ENCODE peak calls at places on chromosome 14, in six cellular contexts. Z is mucosa of descending colon, F is stomach, L is fibroblast of mammary gland, R is mesendoderm, Q is neuronal stem cell. I is an unnamed sample.

GRCh38 chr14:63193236-63193635 is 11.0 kb upstream of the RHOJ start:
- DNase-seq in Q (no peak), R (no peak), L (peak; percentile 34), F (no peak), Z (no peak), I (no peak)

GRCh38 chr14:21267886-21268611 is 1.2 kb downstream of the HNRNPC start:
- DNase-seq in F (no peak), R (no peak), L (no peak), Q (no peak), Z (no peak), I (no peak)

GRCh38 chr14:58270628-58271027 is 26.0 kb downstream of the PSMA3 start:
- DNase-seq in L (peak; percentile 31), Q (no peak), R (no peak), F (no peak), Z (no peak), I (no peak)

GRCh38 chr14:77130386-77130785 is 11.2 kb downstream of the ZDHHC22 start:
- DNase-seq in L (no peak), Q (no peak), F (no peak), Z (no peak), R (no peak), I (no peak)

GRCh38 chr14:24271134-24271833 is at the start of gene RABGGTA:
- DNase-seq in Z (peak; percentile 94), R (peak; percentile 95), Q (peak; percentile 90), F (peak; percentile 90), L (peak; percentile 82), I (peak; percentile 99)

GRCh38 chr14:78697341-78697740 is 527.2 kb downstream of the NRXN3 start:
- DNase-seq in L (peak; percentile 49), Z (no peak), R (peak; percentile 48), Q (no peak), F (no peak), I (peak; percentile 12)

GRCh38 chr14:53711205-53711604 is 245.4 kb downstream of the BMP4 start:
- DNase-seq in L (no peak), F (no peak), Q (no peak), Z (no peak), R (no peak), I (no peak)

GRCh38 chr14:91310620-91311283 is 66.2 kb upstream of the GPR68 start:
- DNase-seq in F (no peak), Z (no peak), L (no peak), R (no peak), Q (no peak), I (no peak)

GRCh38 chr14:67268456-67269115 is 27.4 kb downstream of the PALS1 start:
- DNase-seq in Q (peak; percentile 68), R (peak; percentile 94), Z (no peak), L (peak; percentile 10), F (no peak), I (peak; percentile 23)

GRCh38 chr14:75711134-75711795 is 50.2 kb downstream of the TTLL5 start:
- DNase-seq in F (peak; percentile 40), R (peak; percentile 79), L (peak; percentile 67), Q (peak; percentile 33), Z (no peak), I (peak; percentile 5)
- H3K4me3 ChIP-seq in F (no peak overlapping the region), R (no peak overlapping the region), L (no peak overlapping the region), Q (no peak overlapping the region), Z (no peak overlapping the region), I (no peak overlapping the region)

DNA sequence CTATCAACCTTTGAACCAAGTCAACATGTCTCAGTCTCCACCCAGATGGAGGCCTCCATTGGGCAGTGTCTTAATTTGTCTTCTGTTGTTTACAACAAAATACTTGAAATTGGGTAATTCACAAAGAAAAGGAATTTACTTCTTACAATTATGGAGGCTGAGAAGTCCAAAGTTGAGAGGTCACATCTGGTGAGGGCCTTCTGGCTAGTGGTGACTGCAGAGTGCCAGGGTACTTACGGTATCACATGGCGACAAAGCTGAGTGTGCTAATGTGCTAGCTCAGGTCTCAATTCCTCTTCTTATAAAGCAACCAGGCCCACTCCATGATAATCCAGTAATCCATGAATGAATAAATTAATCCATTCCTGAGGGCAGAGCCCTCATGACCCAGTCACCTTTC is 4.7 kb downstream of the NID2 start:
- DNase-seq in Q (no peak), Z (no peak), L (no peak), R (no peak), F (no peak), I (no peak)
- H3K4me3 ChIP-seq in Q (no peak overlapping the region), Z (no peak overlapping the region), L (no peak overlapping the region), R (no peak overlapping the region), F (no peak overlapping the region), I (no peak overlapping the region)

GRCh38 chr14:100586153-100586519 is 1.1 kb downstream of the BEGAIN start:
- DNase-seq in Z (peak; percentile 33), R (no peak), L (no peak), F (no peak), Q (no peak), I (no peak)
- H3K4me3 ChIP-seq in Z (no peak overlapping the region), R (no peak overlapping the region), L (peak overlapping the region; percentile 44), F (peak overlapping the region; percentile 47), Q (peak overlapping the region; percentile 45), I (peak overlapping the region; percentile 52)

GRCh38 chr14:19993438-19993837 is 8.5 kb upstream of the OR4Q2 start:
- DNase-seq in Q (no peak), Z (no peak), R (no peak), L (no peak), F (no peak), I (no peak)
- H3K4me3 ChIP-seq in Q (no peak overlapping the region), Z (no peak overlapping the region), R (no peak overlapping the region), L (no peak overlapping the region), F (no peak overlapping the region), I (no peak overlapping the region)

DNA sequence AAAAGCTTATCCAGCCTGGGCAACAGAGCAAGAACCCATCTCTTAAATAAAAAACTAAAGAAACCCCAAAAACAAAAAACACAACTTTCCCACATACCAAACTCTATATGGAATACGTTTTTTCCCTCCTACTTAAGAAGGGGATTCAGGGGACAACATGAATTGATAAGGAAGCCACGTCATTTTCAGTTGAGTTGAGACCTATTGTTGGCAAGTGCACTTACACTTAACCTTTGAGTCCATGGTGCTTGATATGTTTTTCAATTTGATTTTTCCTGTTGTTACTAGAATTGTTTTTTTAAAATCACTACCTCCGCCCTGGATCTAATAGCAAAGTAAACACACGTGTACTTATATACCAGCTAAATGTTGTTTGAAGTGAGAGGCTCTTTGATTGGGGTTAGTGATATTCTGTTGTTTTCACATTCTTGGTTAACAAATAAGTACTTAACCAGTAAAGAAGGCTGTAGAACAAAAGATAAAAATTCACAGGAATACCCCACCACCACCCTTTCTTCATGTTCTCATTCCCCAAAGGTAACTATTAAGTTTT is 2.0 kb downstream of the FAM177A1 start:
- DNase-seq in F (no peak), L (no peak), Q (no peak), R (no peak), Z (no peak), I (no peak)
- H3K4me3 ChIP-seq in F (no peak overlapping the region), L (no peak overlapping the region), Q (no peak overlapping the region), R (no peak overlapping the region), Z (no peak overlapping the region), I (no peak overlapping the region)

GRCh38 chr14:22549981-22550670 is 38.9 kb downstream of the DAD1 start:
- DNase-seq in F (no peak), Z (no peak), Q (no peak), L (no peak), R (no peak), I (no peak)
- H3K4me3 ChIP-seq in F (no peak overlapping the region), Z (no peak overlapping the region), Q (no peak overlapping the region), L (no peak overlapping the region), R (no peak overlapping the region), I (no peak overlapping the region)